ENCODE peak calls at places on chromosomes 11 and 22, in five cellular contexts. One of them, this sample, is unnamed.

GRCh38 chr11:27075655-27076054 is 35.0 kb downstream of the BBOX1 start:
- DNase-seq in HepG2: no peak
- DNase-seq in H1: no peak
- DNase-seq in WTC11: no peak
- DNase-seq in K562: no peak
- DNase-seq in this sample: no peak

GRCh38 chr11:47216141-47216798 is 1.5 kb downstream of the DDB2 start:
- DNase-seq in H1: no peak
- DNase-seq in WTC11: no peak
- DNase-seq in K562: peak; percentile 25
- DNase-seq in HepG2: peak; percentile 74
- DNase-seq in this sample: no peak

GRCh38 chr11:2206291-2206690 is 34.7 kb upstream of the TH start:
- DNase-seq in WTC11: peak; percentile 4
- DNase-seq in HepG2: no peak
- DNase-seq in K562: no peak
- DNase-seq in H1: peak; percentile 33
- DNase-seq in this sample: no peak

GRCh38 chr11:82906236-82906635 is 4.7 kb downstream of the DDIAS start:
- DNase-seq in H1: no peak
- DNase-seq in K562: no peak
- DNase-seq in WTC11: no peak
- DNase-seq in HepG2: peak; percentile 26
- DNase-seq in this sample: no peak

GRCh38 chr11:127632546-127632945 is 632.0 kb upstream of the KIRREL3 start:
- DNase-seq in K562: no peak
- DNase-seq in HepG2: no peak
- DNase-seq in H1: no peak
- DNase-seq in WTC11: no peak
- DNase-seq in this sample: no peak

GRCh38 chr11:126824035-126824607 is 176.4 kb downstream of the KIRREL3 start:
- DNase-seq in WTC11: peak; percentile 45
- DNase-seq in H1: no peak
- DNase-seq in HepG2: no peak
- DNase-seq in K562: no peak
- DNase-seq in this sample: no peak

GRCh38 chr22:32005453-32005852 is 37.6 kb upstream of the SLC5A1 start:
- DNase-seq in WTC11: no peak
- DNase-seq in HepG2: no peak
- DNase-seq in H1: no peak
- DNase-seq in K562: no peak
- DNase-seq in this sample: no peak

GRCh38 chr22:44025171-44026065 is 1.3 kb downstream of the PARVB start:
- DNase-seq in HepG2: no peak
- DNase-seq in WTC11: no peak
- DNase-seq in H1: no peak
- DNase-seq in K562: peak; percentile 39
- DNase-seq in this sample: no peak

GRCh38 chr22:25497269-25497668 is 67.2 kb upstream of the GRK3 start:
- DNase-seq in WTC11: no peak
- DNase-seq in H1: no peak
- DNase-seq in HepG2: no peak
- DNase-seq in K562: no peak
- DNase-seq in this sample: no peak

GRCh38 chr11:59611570-59612565 is 3.7 kb downstream of the OSBP start:
- DNase-seq in HepG2: peak; percentile 52
- DNase-seq in K562: no peak
- DNase-seq in WTC11: no peak
- DNase-seq in H1: no peak
- DNase-seq in this sample: no peak

GRCh38 chr11:27673979-27674663 is 26.1 kb downstream of the BDNF start:
- DNase-seq in K562: no peak
- DNase-seq in H1: no peak
- DNase-seq in HepG2: no peak
- DNase-seq in WTC11: no peak
- DNase-seq in this sample: no peak

GRCh38 chr11:69956669-69957190 is 121.4 kb upstream of the ANO1 start:
- DNase-seq in WTC11: no peak
- DNase-seq in H1: no peak
- DNase-seq in HepG2: no peak
- DNase-seq in K562: no peak
- DNase-seq in this sample: no peak

GRCh38 chr11:19234428-19234827 is 6.3 kb downstream of the E2F8 start:
- DNase-seq in K562: no peak
- DNase-seq in WTC11: no peak
- DNase-seq in HepG2: no peak
- DNase-seq in H1: no peak
- DNase-seq in this sample: no peak

GRCh38 chr11:113874920-113875413 is 405 bp downstream of the USP28 start:
- DNase-seq in HepG2: no peak
- DNase-seq in H1: no peak
- DNase-seq in WTC11: no peak
- DNase-seq in K562: no peak
- DNase-seq in this sample: no peak

GRCh38 chr11:24298126-24298525 is 198.7 kb upstream of the LUZP2 start:
- DNase-seq in WTC11: no peak
- DNase-seq in K562: no peak
- DNase-seq in H1: no peak
- DNase-seq in HepG2: no peak
- DNase-seq in this sample: no peak

GRCh38 chr22:43622886-43623285 is 189.2 kb downstream of the EFCAB6 start:
- DNase-seq in WTC11: no peak
- DNase-seq in K562: no peak
- DNase-seq in H1: no peak
- DNase-seq in HepG2: no peak
- DNase-seq in this sample: no peak

GRCh38 chr22:23270212-23270733 is 90.0 kb downstream of the BCR start:
- DNase-seq in K562: no peak
- DNase-seq in H1: no peak
- DNase-seq in HepG2: no peak
- DNase-seq in WTC11: no peak
- DNase-seq in this sample: peak; percentile 39

GRCh38 chr11:103091024-103091423 is 936 bp downstream of the DCUN1D5 start:
- DNase-seq in H1: no peak
- DNase-seq in K562: peak; percentile 12
- DNase-seq in WTC11: no peak
- DNase-seq in HepG2: peak; percentile 12
- DNase-seq in this sample: peak; percentile 35

GRCh38 chr11:111148116-111148515 is 97.4 kb upstream of the POU2AF2 start:
- DNase-seq in WTC11: no peak
- DNase-seq in K562: no peak
- DNase-seq in H1: no peak
- DNase-seq in HepG2: no peak
- DNase-seq in this sample: no peak

GRCh38 chr11:65424200-65425104 is 1.9 kb downstream of the NEAT1 start:
- DNase-seq in HepG2: no peak
- DNase-seq in K562: no peak
- DNase-seq in WTC11: no peak
- DNase-seq in H1: no peak
- DNase-seq in this sample: no peak

GRCh38 chr11:103637250-103637649 is 399.2 kb upstream of the DDI1 start:
- DNase-seq in K562: no peak
- DNase-seq in HepG2: no peak
- DNase-seq in WTC11: no peak
- DNase-seq in H1: no peak
- DNase-seq in this sample: no peak

GRCh38 chr11:10201343-10201742 is 92.7 kb downstream of the SBF2 start:
- DNase-seq in H1: no peak
- DNase-seq in K562: no peak
- DNase-seq in WTC11: no peak
- DNase-seq in HepG2: no peak
- DNase-seq in this sample: no peak
- TF ChIP-seq SP1 in H1: no peak
- TF ChIP-seq SP1 in K562: no peak
- TF ChIP-seq SP1 in WTC11: no peak
- TF ChIP-seq SP1 in HepG2: no peak
- TF ChIP-seq SP1 in this sample: no peak

GRCh38 chr11:116856423-116856822 is 19.0 kb upstream of the APOA1 start:
- DNase-seq in H1: no peak
- DNase-seq in K562: no peak
- DNase-seq in HepG2: no peak
- DNase-seq in WTC11: no peak
- DNase-seq in this sample: no peak

GRCh38 chr11:116852261-116853125 is 15.1 kb upstream of the APOA1 start:
- DNase-seq in H1: no peak
- DNase-seq in HepG2: no peak
- DNase-seq in WTC11: no peak
- DNase-seq in K562: no peak
- DNase-seq in this sample: no peak

GRCh38 chr11:116851631-116852030 is 14.2 kb upstream of the APOA1 start:
- DNase-seq in HepG2: no peak
- DNase-seq in H1: no peak
- DNase-seq in K562: no peak
- DNase-seq in WTC11: no peak
- DNase-seq in this sample: no peak

GRCh38 chr11:116855413-116855812 is 18.0 kb upstream of the APOA1 start:
- DNase-seq in HepG2: no peak
- DNase-seq in H1: no peak
- DNase-seq in K562: no peak
- DNase-seq in WTC11: no peak
- DNase-seq in this sample: no peak

GRCh38 chr11:116853461-116854073 is 16.1 kb upstream of the APOA1 start:
- DNase-seq in H1: no peak
- DNase-seq in HepG2: no peak
- DNase-seq in K562: no peak
- DNase-seq in WTC11: no peak
- DNase-seq in this sample: no peak
- TF ChIP-seq SP1 in H1: no peak
- TF ChIP-seq SP1 in HepG2: no peak
- TF ChIP-seq SP1 in K562: no peak
- TF ChIP-seq SP1 in WTC11: no peak
- TF ChIP-seq SP1 in this sample: no peak

GRCh38 chr11:72823105-72823804 is 9.0 kb downstream of the ATG16L2 start:
- DNase-seq in K562: no peak
- DNase-seq in HepG2: no peak
- DNase-seq in H1: no peak
- DNase-seq in WTC11: no peak
- DNase-seq in this sample: no peak
- TF ChIP-seq SP1 in K562: no peak
- TF ChIP-seq SP1 in HepG2: no peak
- TF ChIP-seq SP1 in H1: no peak
- TF ChIP-seq SP1 in WTC11: no peak
- TF ChIP-seq SP1 in this sample: no peak

GRCh38 chr11:61659413-61660196 is 20.6 kb upstream of the DAGLA start:
- DNase-seq in WTC11: no peak
- DNase-seq in H1: no peak
- DNase-seq in K562: no peak
- DNase-seq in HepG2: no peak
- DNase-seq in this sample: no peak
- TF ChIP-seq SP1 in WTC11: no peak
- TF ChIP-seq SP1 in H1: no peak
- TF ChIP-seq SP1 in K562: no peak
- TF ChIP-seq SP1 in HepG2: no peak
- TF ChIP-seq SP1 in this sample: no peak

DNA sequence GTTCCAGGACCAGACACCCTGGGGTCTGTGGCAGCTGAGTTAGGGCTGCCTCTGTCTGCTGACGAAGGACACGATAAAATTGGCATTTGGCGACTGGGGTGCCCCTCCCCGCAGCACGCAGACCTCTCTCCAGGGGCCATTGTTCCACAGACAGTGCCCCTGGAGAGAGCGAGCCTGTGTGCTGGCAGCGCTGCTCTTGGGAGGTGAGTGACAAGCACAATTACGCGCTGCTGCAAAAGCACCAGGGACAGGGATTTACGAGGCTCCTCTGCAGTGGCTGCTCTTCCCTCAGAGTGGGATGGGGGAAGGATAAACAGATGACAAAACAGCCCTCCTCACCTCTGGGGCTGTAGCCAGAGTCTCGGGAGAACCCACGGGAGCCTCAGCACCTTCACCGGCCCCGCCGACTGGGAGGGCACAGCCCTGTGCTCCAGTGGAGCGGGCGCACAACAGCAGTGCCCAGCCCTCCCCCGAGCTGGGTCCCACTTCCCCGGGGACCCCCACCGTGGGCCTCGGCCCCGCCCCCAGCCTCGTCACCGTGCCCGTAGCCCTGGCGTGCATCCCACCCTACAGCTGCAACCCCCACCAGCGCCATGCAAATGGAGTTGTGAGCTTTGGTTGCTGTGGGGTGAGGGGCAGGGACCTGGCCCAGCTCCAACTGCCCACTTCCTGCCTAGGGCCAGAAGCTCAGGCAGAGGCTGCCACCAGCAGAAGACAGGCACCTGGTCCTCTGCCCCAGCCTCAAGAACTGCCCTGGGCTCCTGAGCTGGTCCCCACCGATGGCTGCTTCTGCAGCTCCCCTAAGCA is 19.6 kb downstream of the CHID1 start:
- DNase-seq in HepG2: no peak
- DNase-seq in WTC11: no peak
- DNase-seq in K562: no peak
- DNase-seq in H1: no peak
- DNase-seq in this sample: no peak
- TF ChIP-seq SP1 in HepG2: no peak
- TF ChIP-seq SP1 in WTC11: no peak
- TF ChIP-seq SP1 in K562: no peak
- TF ChIP-seq SP1 in H1: no peak
- TF ChIP-seq SP1 in this sample: no peak

GRCh38 chr11:68342459-68343158 is 30.2 kb downstream of the LRP5 start:
- DNase-seq in WTC11: peak; percentile 74
- DNase-seq in HepG2: no peak
- DNase-seq in H1: peak; percentile 79
- DNase-seq in K562: no peak
- DNase-seq in this sample: no peak
- TF ChIP-seq SP1 in WTC11: no peak
- TF ChIP-seq SP1 in HepG2: no peak
- TF ChIP-seq SP1 in H1: peak; percentile 84
- TF ChIP-seq SP1 in K562: no peak
- TF ChIP-seq SP1 in this sample: no peak

DNA sequence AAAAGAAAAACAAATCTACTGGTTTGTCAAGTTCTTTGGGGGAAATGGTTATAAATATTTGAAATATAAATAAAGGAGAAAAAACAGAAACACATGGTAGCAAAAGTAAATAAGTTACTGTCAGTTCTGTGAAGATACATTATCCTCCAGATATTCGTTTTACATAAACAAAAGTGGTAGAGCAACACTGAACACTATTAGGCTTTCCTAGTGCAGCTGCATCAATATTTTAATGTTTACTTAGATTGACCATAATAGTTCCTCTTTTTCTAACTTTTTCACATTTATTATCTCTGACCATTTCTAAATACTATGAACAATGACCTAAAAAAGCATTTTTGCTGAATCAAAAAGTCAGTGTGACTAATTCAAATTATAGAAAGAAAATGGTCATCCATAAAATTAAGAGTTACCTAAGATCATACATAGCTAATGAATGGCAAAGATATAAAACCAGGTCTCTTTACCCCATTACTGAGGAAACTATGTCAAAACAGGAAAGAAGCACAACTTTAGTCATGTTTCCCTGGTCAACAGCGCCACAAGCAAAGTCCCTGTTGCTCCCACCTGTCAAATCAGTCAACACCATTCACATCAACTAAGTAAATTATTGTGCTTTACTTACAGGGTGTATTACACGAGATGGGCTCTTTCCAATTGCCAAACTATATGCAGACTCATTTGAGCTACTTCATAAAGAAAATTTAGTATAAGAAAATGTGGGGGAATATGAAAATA is 38.5 kb downstream of the SBF2 start:
- DNase-seq in K562: no peak
- DNase-seq in HepG2: no peak
- DNase-seq in H1: no peak
- DNase-seq in WTC11: no peak
- DNase-seq in this sample: no peak
- TF ChIP-seq SP1 in K562: no peak
- TF ChIP-seq SP1 in HepG2: no peak
- TF ChIP-seq SP1 in H1: no peak
- TF ChIP-seq SP1 in WTC11: no peak
- TF ChIP-seq SP1 in this sample: no peak